ENCODE peak calls at places on chromosome 3, in five cellular contexts. C is Peyer's patch; N is CD8-positive, alpha-beta T cell; E is AG04450; F is cardiac muscle cell. O is an unnamed sample.

GRCh38 chr3:21446027-21446426 is 305.0 kb downstream of the ZNF385D start:
- DNase-seq in N (no peak), F (no peak), E (no peak), C (no peak), O (no peak)

GRCh38 chr3:119352235-119352634 is 58.1 kb downstream of the ARHGAP31 start:
- DNase-seq in E (no peak), C (no peak), N (peak), F (no peak), O (no peak)

GRCh38 chr3:38590521-38590920 is 59.0 kb downstream of the SCN5A start:
- DNase-seq in C (no peak), F (no peak), E (no peak), N (no peak), O (no peak)

GRCh38 chr3:113535898-113536297 is 3.5 kb downstream of the SIDT1 start:
- DNase-seq in C (no peak), E (no peak), N (no peak), F (no peak), O (no peak)

GRCh38 chr3:27253831-27254230 is 115.4 kb downstream of the NEK10 start:
- DNase-seq in F (peak), N (no peak), E (no peak), C (peak), O (peak)

GRCh38 chr3:10474847-10475246 is 30.5 kb downstream of the ATP2B2 start:
- DNase-seq in N (no peak), C (no peak), E (no peak), F (no peak), O (no peak)

GRCh38 chr3:34864011-34864410 is 775.3 kb upstream of the ARPP21 start:
- DNase-seq in N (no peak), E (no peak), C (no peak), F (no peak), O (no peak)

GRCh38 chr3:193559100-193559499 is 4.4 kb upstream of the ATP13A4 start:
- DNase-seq in E (no peak), F (no peak), N (no peak), C (no peak), O (peak)

GRCh38 chr3:187739125-187739560 is 6.1 kb downstream of the BCL6 start:
- DNase-seq in C (peak), F (no peak), N (peak), E (no peak), O (no peak)

GRCh38 chr3:63980830-63981498 is 42.3 kb downstream of the PSMD6 start:
- DNase-seq in N (no peak), C (no peak), E (no peak), F (no peak), O (no peak)

GRCh38 chr3:47414161-47414564 is 33.3 kb downstream of the PTPN23 start:
- DNase-seq in N (no peak), C (no peak), E (no peak), F (no peak), O (no peak)

GRCh38 chr3:108296239-108296638 is at the start of gene HHLA2:
- DNase-seq in C (no peak), E (no peak), N (no peak), F (no peak), O (peak)

GRCh38 chr3:14392231-14392630 is 10.2 kb upstream of the SLC6A6 start:
- DNase-seq in F (no peak), C (no peak), N (no peak), E (no peak), O (no peak)

GRCh38 chr3:76307556-76307955 is 522.2 kb upstream of the ZNF717 start:
- DNase-seq in F (no peak), C (no peak), E (no peak), N (no peak), O (no peak)

GRCh38 chr3:136181741-136182140 is 14.4 kb downstream of the MSL2 start:
- DNase-seq in N (no peak), F (no peak), C (no peak), E (no peak), O (no peak)

GRCh38 chr3:37645801-37646380 is 215.8 kb upstream of the CTDSPL start:
- DNase-seq in F (no peak), N (no peak), E (no peak), C (no peak), O (no peak)

GRCh38 chr3:69252141-69252540 is 129.7 kb upstream of the LMOD3 start:
- DNase-seq in C (no peak), N (no peak), F (no peak), E (no peak), O (no peak)

GRCh38 chr3:69248394-69248793 is 126.0 kb upstream of the LMOD3 start:
- DNase-seq in F (peak), N (no peak), E (no peak), C (no peak), O (no peak)

GRCh38 chr3:69251078-69251805 is 128.8 kb upstream of the LMOD3 start:
- DNase-seq in E (no peak), N (no peak), F (peak), C (no peak), O (no peak)

GRCh38 chr3:69249001-69249400 is 126.6 kb upstream of the LMOD3 start:
- DNase-seq in C (no peak), N (no peak), F (no peak), E (no peak), O (no peak)

GRCh38 chr3:69250014-69250413 is 127.6 kb upstream of the LMOD3 start:
- DNase-seq in F (peak), E (no peak), N (no peak), C (no peak), O (peak)
- H3K27ac ChIP-seq in F (peak), E (no peak), N (no peak), C (peak), O (no peak)

GRCh38 chr3:48684480-48685143 is 1.1 kb downstream of the NCKIPSD start:
- DNase-seq in F (no peak), C (no peak), N (no peak), E (no peak), O (no peak)

GRCh38 chr3:48686538-48687219 is 964 bp upstream of the NCKIPSD start:
- DNase-seq in N (no peak), E (no peak), C (no peak), F (no peak), O (no peak)

GRCh38 chr3:48687220-48687678 is 1.5 kb upstream of the NCKIPSD start:
- DNase-seq in N (no peak), E (no peak), F (no peak), C (no peak), O (no peak)

GRCh38 chr3:48685293-48685602 is 467 bp downstream of the NCKIPSD start:
- DNase-seq in N (no peak), E (no peak), F (no peak), C (no peak), O (no peak)

DNA sequence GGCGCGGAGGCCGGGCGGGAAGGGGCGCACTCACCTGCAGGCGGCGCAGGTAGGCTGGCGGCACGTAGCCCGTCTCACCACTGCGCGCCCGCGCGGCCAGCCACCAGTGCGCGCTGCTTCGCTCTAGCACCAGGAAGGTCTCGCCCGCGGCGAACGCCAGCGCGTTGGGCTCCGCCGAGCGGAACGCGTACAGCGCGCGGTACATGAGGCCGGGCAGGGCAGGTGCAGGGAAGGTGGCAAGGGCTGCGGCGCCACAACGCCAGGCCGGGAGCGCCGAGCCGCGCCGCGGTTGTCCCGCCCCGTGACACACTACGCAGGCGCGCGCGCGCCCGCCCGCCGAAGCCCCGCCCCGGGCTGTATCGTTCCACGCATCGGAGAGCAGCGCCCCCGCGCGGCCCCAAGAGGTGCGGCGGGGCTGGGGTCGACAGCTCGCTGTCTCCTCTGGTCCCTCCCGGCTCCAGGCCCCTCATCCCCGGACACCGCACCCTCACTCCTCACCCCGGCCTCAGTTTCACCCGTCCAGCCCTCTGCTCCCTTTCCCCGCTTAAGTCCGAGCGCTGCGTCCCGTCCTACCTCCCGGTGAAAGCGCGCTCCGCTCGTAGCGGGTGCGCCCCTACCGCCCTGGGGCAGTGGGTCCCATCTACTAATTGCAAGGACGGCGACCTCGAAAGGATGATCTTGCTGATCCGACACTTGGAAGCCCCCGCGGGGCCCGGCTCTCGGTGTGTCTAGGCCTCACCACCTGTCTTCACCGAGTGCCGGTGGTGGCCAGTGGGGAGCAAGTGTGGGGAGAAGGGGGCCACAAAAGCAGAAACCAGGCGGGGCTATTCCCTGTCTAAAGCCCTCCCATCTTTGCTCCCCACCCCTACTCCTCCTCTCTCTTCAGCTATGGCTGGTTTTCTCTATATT is at the start of gene NCKIPSD:
- DNase-seq in C (peak), E (no peak), N (peak), F (peak), O (peak)
- H3K27ac ChIP-seq in C (peak), E (peak), N (peak), F (peak), O (peak)

DNA sequence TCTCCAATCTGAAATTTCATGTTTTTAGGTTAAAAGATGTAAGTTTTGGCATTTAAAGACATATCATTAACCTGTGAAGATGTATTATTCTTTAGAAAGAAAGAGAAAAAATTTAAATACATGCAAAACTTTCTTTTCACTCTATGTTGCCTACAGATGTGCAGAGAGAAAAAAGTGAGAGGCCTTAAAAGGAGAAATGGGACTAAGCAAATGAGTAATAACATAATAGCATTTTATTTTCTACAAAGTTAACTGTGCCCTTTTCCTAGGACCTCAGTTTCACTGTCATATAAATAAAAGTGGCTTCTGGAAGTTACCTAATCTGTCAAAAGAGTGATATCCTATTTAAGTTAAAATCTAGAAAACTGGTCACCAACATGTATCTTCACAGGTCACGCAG is 16.1 kb downstream of the DAZL start:
- DNase-seq in F (no peak), C (no peak), N (no peak), E (no peak), O (no peak)
- H3K27ac ChIP-seq in F (no peak), C (no peak), N (no peak), E (no peak), O (no peak)

GRCh38 chr3:107189158-107189791 is 188.0 kb upstream of the CCDC54 start:
- DNase-seq in E (no peak), N (no peak), F (no peak), C (no peak), O (no peak)

GRCh38 chr3:107188262-107188661 is 189.0 kb upstream of the CCDC54 start:
- DNase-seq in N (no peak), E (no peak), C (no peak), F (no peak), O (no peak)

GRCh38 chr3:107184375-107184774 is 192.9 kb upstream of the CCDC54 start:
- DNase-seq in F (no peak), E (no peak), N (no peak), C (no peak), O (no peak)
- H3K27ac ChIP-seq in F (no peak), E (no peak), N (no peak), C (no peak), O (no peak)

GRCh38 chr3:170751083-170751893 is 118.7 kb downstream of the RPL22L1 start:
- DNase-seq in C (no peak), F (no peak), N (no peak), E (peak), O (no peak)
- H3K27ac ChIP-seq in C (no peak), F (no peak), N (no peak), E (peak), O (no peak)

DNA sequence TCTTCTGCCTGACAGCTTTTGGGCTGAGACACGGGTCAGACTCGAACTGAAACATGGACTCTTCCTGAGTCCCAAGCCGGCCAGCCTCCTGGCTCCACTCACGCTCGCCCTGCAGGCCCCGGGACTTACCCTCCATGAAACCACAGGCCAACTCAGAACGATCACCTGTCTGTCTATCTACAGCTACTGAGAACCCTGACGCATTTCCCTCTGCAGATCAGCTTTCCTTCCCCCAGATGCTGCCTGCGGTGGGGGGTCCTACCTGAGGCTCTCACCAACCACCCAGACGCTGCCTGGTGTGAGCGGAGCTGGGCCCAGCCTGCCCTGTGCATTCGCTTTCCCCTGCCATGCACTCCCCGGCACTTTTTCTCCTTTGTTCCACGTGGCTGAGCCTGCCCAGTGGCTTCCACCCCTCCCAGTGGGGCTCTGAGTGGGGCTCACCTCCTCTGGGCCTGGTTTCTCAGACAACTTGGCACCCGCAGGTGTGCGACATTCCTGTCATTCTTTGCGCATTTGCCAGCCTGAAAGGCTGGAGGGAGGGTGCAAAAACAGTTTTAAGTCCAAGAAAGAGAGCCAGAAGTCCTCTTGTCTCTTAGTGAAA is 60.2 kb downstream of the PLXNA1 start:
- DNase-seq in N (no peak), C (no peak), E (no peak), F (no peak), O (no peak)
- H3K27ac ChIP-seq in N (no peak), C (no peak), E (no peak), F (no peak), O (no peak)

O was measured in small intestine.